ENCODE peak calls at places on chromosomes 12 and 14, in nine cellular contexts. One of them, this sample, is unnamed.

GRCh38 chr12:56682323-56682722 is 5.8 kb downstream of the PTGES3 start:
- DNase-seq in lower leg skin: no peak
- DNase-seq in uterus: no peak
- DNase-seq in GM12878: no peak
- DNase-seq in breast epithelium: no peak
- DNase-seq in sigmoid colon: no peak
- DNase-seq in suprapubic skin: no peak
- DNase-seq in heart left ventricle: no peak
- DNase-seq in stomach: peak
- DNase-seq in this sample: no peak

GRCh38 chr14:69354383-69355154 is 43.5 kb downstream of the ERH start:
- DNase-seq in lower leg skin: no peak
- DNase-seq in uterus: no peak
- DNase-seq in GM12878: peak
- DNase-seq in breast epithelium: no peak
- DNase-seq in sigmoid colon: peak
- DNase-seq in suprapubic skin: no peak
- DNase-seq in heart left ventricle: no peak
- DNase-seq in stomach: peak
- DNase-seq in this sample: no peak

GRCh38 chr12:87597114-87597513 is 432.1 kb downstream of the C12orf50 start:
- DNase-seq in lower leg skin: no peak
- DNase-seq in uterus: no peak
- DNase-seq in GM12878: no peak
- DNase-seq in breast epithelium: no peak
- DNase-seq in sigmoid colon: no peak
- DNase-seq in suprapubic skin: no peak
- DNase-seq in heart left ventricle: no peak
- DNase-seq in stomach: no peak
- DNase-seq in this sample: no peak

GRCh38 chr12:46224401-46224800 is 44.4 kb downstream of the SLC38A1 start:
- DNase-seq in lower leg skin: peak
- DNase-seq in uterus: peak
- DNase-seq in GM12878: no peak
- DNase-seq in breast epithelium: peak
- DNase-seq in sigmoid colon: peak
- DNase-seq in suprapubic skin: peak
- DNase-seq in heart left ventricle: peak
- DNase-seq in stomach: no peak
- DNase-seq in this sample: no peak

GRCh38 chr12:29148958-29149690 is at the start of gene FAR2:
- DNase-seq in lower leg skin: no peak
- DNase-seq in uterus: peak
- DNase-seq in GM12878: no peak
- DNase-seq in breast epithelium: no peak
- DNase-seq in sigmoid colon: peak
- DNase-seq in suprapubic skin: peak
- DNase-seq in heart left ventricle: peak
- DNase-seq in stomach: peak
- DNase-seq in this sample: peak

GRCh38 chr12:57755454-57756372 is 810 bp downstream of the MARCHF9 start:
- DNase-seq in lower leg skin: no peak
- DNase-seq in uterus: no peak
- DNase-seq in GM12878: no peak
- DNase-seq in breast epithelium: no peak
- DNase-seq in sigmoid colon: peak
- DNase-seq in suprapubic skin: peak
- DNase-seq in heart left ventricle: no peak
- DNase-seq in stomach: peak
- DNase-seq in this sample: peak

GRCh38 chr12:67661311-67662011 is 12.9 kb downstream of the DYRK2 start:
- DNase-seq in lower leg skin: no peak
- DNase-seq in uterus: no peak
- DNase-seq in GM12878: no peak
- DNase-seq in breast epithelium: no peak
- DNase-seq in sigmoid colon: no peak
- DNase-seq in suprapubic skin: no peak
- DNase-seq in heart left ventricle: no peak
- DNase-seq in stomach: no peak
- DNase-seq in this sample: peak

GRCh38 chr12:24661657-24662096 is 287.2 kb downstream of the BCAT1 start:
- DNase-seq in lower leg skin: peak
- DNase-seq in uterus: no peak
- DNase-seq in GM12878: no peak
- DNase-seq in breast epithelium: no peak
- DNase-seq in sigmoid colon: peak
- DNase-seq in suprapubic skin: no peak
- DNase-seq in heart left ventricle: peak
- DNase-seq in stomach: peak
- DNase-seq in this sample: no peak

GRCh38 chr12:130830246-130830551 is 8.9 kb downstream of the STX2 start:
- DNase-seq in lower leg skin: no peak
- DNase-seq in uterus: no peak
- DNase-seq in GM12878: no peak
- DNase-seq in breast epithelium: no peak
- DNase-seq in sigmoid colon: no peak
- DNase-seq in suprapubic skin: no peak
- DNase-seq in heart left ventricle: no peak
- DNase-seq in stomach: no peak
- DNase-seq in this sample: no peak

GRCh38 chr12:102811125-102811737 is 105.8 kb downstream of the PAH start:
- DNase-seq in lower leg skin: no peak
- DNase-seq in uterus: peak
- DNase-seq in GM12878: no peak
- DNase-seq in breast epithelium: no peak
- DNase-seq in sigmoid colon: no peak
- DNase-seq in suprapubic skin: no peak
- DNase-seq in heart left ventricle: no peak
- DNase-seq in stomach: no peak
- DNase-seq in this sample: peak

GRCh38 chr12:22255097-22255496 is 79.4 kb downstream of the ST8SIA1 start:
- DNase-seq in lower leg skin: no peak
- DNase-seq in uterus: no peak
- DNase-seq in GM12878: no peak
- DNase-seq in breast epithelium: no peak
- DNase-seq in sigmoid colon: no peak
- DNase-seq in suprapubic skin: no peak
- DNase-seq in heart left ventricle: no peak
- DNase-seq in stomach: no peak
- DNase-seq in this sample: no peak

GRCh38 chr14:92969470-92970232 is 46.7 kb downstream of the CHGA start:
- DNase-seq in lower leg skin: no peak
- DNase-seq in uterus: no peak
- DNase-seq in GM12878: no peak
- DNase-seq in breast epithelium: no peak
- DNase-seq in sigmoid colon: no peak
- DNase-seq in suprapubic skin: no peak
- DNase-seq in heart left ventricle: no peak
- DNase-seq in stomach: no peak
- DNase-seq in this sample: no peak

GRCh38 chr14:57998731-57999130 is 132.8 kb upstream of the SLC35F4 start:
- DNase-seq in lower leg skin: no peak
- DNase-seq in uterus: no peak
- DNase-seq in GM12878: no peak
- DNase-seq in breast epithelium: no peak
- DNase-seq in sigmoid colon: no peak
- DNase-seq in suprapubic skin: no peak
- DNase-seq in heart left ventricle: no peak
- DNase-seq in stomach: no peak
- DNase-seq in this sample: no peak

DNA sequence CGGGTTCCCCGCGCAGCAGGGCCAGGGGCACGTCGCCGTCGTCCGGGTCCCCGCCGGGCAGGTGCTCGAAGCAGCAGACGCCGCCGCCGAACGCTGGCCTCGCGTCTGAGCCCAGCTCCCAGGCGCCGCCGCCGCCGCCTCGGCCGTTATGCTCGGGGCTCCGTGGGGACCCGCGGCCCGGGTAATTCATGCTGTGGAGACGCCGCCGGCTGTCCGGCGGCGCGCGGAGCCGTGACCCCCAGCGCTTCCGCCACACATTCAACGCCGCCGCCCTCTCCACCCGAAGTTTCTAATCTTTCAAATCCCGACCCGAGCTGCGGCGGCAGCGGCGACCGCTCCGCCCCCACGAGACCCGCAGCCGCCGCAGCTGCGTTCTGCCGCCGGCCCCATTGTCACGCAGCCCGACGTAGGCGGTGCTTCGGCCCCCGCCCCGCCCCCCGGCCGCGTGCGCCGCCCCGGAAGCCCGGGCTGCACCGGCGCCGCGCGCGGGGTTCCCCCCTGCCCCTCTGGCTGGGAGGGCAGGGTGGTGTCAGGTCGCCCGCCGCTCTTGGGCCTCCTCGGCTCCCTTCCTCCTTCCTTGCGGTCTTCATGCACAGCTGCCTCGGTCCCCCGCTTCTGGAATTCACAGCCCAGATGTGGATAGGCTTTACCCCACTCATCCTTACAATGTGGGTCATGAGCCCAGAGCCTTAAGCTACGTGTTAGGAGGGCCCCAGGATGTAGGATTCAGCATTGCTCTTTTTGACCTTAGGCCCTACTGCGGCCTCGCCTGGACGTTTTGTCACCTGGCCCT is at the start of gene DDHD1:
- DNase-seq in lower leg skin: peak
- DNase-seq in uterus: peak
- DNase-seq in GM12878: peak
- DNase-seq in breast epithelium: peak
- DNase-seq in sigmoid colon: peak
- DNase-seq in suprapubic skin: peak
- DNase-seq in heart left ventricle: peak
- DNase-seq in stomach: peak
- DNase-seq in this sample: peak
- TF ChIP-seq POLR2A in lower leg skin: no peak
- TF ChIP-seq POLR2A in uterus: peak
- TF ChIP-seq POLR2A in GM12878: peak
- TF ChIP-seq POLR2A in breast epithelium: no peak
- TF ChIP-seq POLR2A in sigmoid colon: no peak
- TF ChIP-seq POLR2A in suprapubic skin: no peak
- TF ChIP-seq POLR2A in heart left ventricle: no peak
- TF ChIP-seq POLR2A in stomach: no peak
- TF ChIP-seq POLR2A in this sample: peak

DNA sequence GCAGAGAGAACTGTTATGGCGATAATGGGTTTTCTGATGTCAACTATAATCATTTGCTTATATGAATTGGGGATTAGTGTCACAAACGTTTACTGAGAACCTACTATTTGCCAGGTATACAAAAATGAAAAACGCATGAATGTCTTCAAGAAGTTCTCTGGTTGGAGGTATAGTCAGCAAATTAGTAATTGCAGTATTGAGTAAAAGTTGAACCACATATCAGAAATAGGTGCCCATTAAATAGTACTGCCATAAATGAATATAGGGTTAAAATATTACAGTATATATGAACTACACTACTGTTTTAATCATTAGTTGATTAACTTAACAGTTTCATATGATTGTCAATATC is 60.0 kb downstream of the PTPRB start:
- DNase-seq in lower leg skin: no peak
- DNase-seq in uterus: no peak
- DNase-seq in GM12878: no peak
- DNase-seq in breast epithelium: no peak
- DNase-seq in sigmoid colon: no peak
- DNase-seq in suprapubic skin: no peak
- DNase-seq in heart left ventricle: no peak
- DNase-seq in stomach: no peak
- DNase-seq in this sample: no peak
- TF ChIP-seq POLR2A in lower leg skin: no peak
- TF ChIP-seq POLR2A in uterus: no peak
- TF ChIP-seq POLR2A in GM12878: no peak
- TF ChIP-seq POLR2A in breast epithelium: no peak
- TF ChIP-seq POLR2A in sigmoid colon: no peak
- TF ChIP-seq POLR2A in suprapubic skin: no peak
- TF ChIP-seq POLR2A in heart left ventricle: no peak
- TF ChIP-seq POLR2A in stomach: no peak
- TF ChIP-seq POLR2A in this sample: no peak

GRCh38 chr12:124380793-124381453 is 86.0 kb downstream of the RFLNA start:
- DNase-seq in lower leg skin: no peak
- DNase-seq in uterus: no peak
- DNase-seq in GM12878: no peak
- DNase-seq in breast epithelium: no peak
- DNase-seq in sigmoid colon: no peak
- DNase-seq in suprapubic skin: no peak
- DNase-seq in heart left ventricle: no peak
- DNase-seq in stomach: no peak
- DNase-seq in this sample: no peak
- TF ChIP-seq POLR2A in lower leg skin: no peak
- TF ChIP-seq POLR2A in uterus: no peak
- TF ChIP-seq POLR2A in GM12878: no peak
- TF ChIP-seq POLR2A in breast epithelium: no peak
- TF ChIP-seq POLR2A in sigmoid colon: no peak
- TF ChIP-seq POLR2A in suprapubic skin: no peak
- TF ChIP-seq POLR2A in heart left ventricle: no peak
- TF ChIP-seq POLR2A in stomach: no peak
- TF ChIP-seq POLR2A in this sample: no peak

GRCh38 chr14:102124419-102124818 is 15.3 kb upstream of the WDR20 start:
- DNase-seq in lower leg skin: no peak
- DNase-seq in uterus: no peak
- DNase-seq in GM12878: no peak
- DNase-seq in breast epithelium: no peak
- DNase-seq in sigmoid colon: no peak
- DNase-seq in suprapubic skin: no peak
- DNase-seq in heart left ventricle: no peak
- DNase-seq in stomach: no peak
- DNase-seq in this sample: no peak

GRCh38 chr14:102117852-102118251 is 21.8 kb upstream of the WDR20 start:
- DNase-seq in lower leg skin: no peak
- DNase-seq in uterus: no peak
- DNase-seq in GM12878: no peak
- DNase-seq in breast epithelium: no peak
- DNase-seq in sigmoid colon: peak
- DNase-seq in suprapubic skin: no peak
- DNase-seq in heart left ventricle: no peak
- DNase-seq in stomach: no peak
- DNase-seq in this sample: no peak

GRCh38 chr14:102116361-102117180 is 23.1 kb upstream of the WDR20 start:
- DNase-seq in lower leg skin: no peak
- DNase-seq in uterus: no peak
- DNase-seq in GM12878: no peak
- DNase-seq in breast epithelium: no peak
- DNase-seq in sigmoid colon: peak
- DNase-seq in suprapubic skin: no peak
- DNase-seq in heart left ventricle: no peak
- DNase-seq in stomach: no peak
- DNase-seq in this sample: no peak

GRCh38 chr14:102121567-102121966 is 18.1 kb upstream of the WDR20 start:
- DNase-seq in lower leg skin: no peak
- DNase-seq in uterus: no peak
- DNase-seq in GM12878: no peak
- DNase-seq in breast epithelium: no peak
- DNase-seq in sigmoid colon: no peak
- DNase-seq in suprapubic skin: no peak
- DNase-seq in heart left ventricle: no peak
- DNase-seq in stomach: no peak
- DNase-seq in this sample: no peak

DNA sequence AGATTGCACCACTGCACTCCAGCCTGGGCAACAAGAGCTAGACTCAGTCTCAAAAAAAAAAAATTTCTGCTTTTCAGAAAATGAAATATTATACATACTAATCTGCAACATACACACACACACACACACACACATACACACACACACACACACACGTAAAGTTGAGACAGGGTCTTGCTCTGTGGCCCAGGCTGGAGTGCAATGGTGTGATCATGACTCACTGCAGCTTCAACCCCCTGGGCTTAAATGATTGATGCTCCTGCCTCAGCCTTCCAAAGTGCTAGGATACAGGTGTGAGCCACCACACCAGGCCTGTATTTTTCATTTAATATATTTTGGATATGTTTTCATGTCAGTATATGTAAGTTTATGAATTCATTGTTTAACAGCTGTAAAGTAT is 18.8 kb upstream of the WDR20 start:
- DNase-seq in lower leg skin: no peak
- DNase-seq in uterus: no peak
- DNase-seq in GM12878: no peak
- DNase-seq in breast epithelium: no peak
- DNase-seq in sigmoid colon: no peak
- DNase-seq in suprapubic skin: no peak
- DNase-seq in heart left ventricle: no peak
- DNase-seq in stomach: no peak
- DNase-seq in this sample: no peak
- TF ChIP-seq POLR2A in lower leg skin: no peak
- TF ChIP-seq POLR2A in uterus: no peak
- TF ChIP-seq POLR2A in GM12878: no peak
- TF ChIP-seq POLR2A in breast epithelium: no peak
- TF ChIP-seq POLR2A in sigmoid colon: no peak
- TF ChIP-seq POLR2A in suprapubic skin: no peak
- TF ChIP-seq POLR2A in heart left ventricle: no peak
- TF ChIP-seq POLR2A in stomach: no peak
- TF ChIP-seq POLR2A in this sample: no peak